ENCODE peak calls at places on chromosome 20, in ten cellular contexts. M is substantia nigra; N is HTR-8/SVneo; C is activated gamma-delta T cell treated with Interleukin-2 at 50 U/mL for 16 hours; D is EL; I is ovary; E is dorsolateral prefrontal cortex; U is activated effector memory CD4-positive, alpha-beta T cell treated with anti-CD3 and anti-CD28 coated beads, Interleukin-2, amount 50 U/mL, for 16 hours; R is A172; F is C1 segment of cervical spinal cord. H is an unnamed sample.

GRCh38 chr20:19605759-19606158 is 152.3 kb upstream of the RIN2 start:
- DNase-seq in M (no peak), N (no peak), C (no peak), D (no peak), I (no peak), E (no peak), U (no peak), R (no peak), F (no peak), H (no peak)

GRCh38 chr20:32674362-32674789 is 635 bp upstream of the C20orf203 start:
- DNase-seq in M (no peak), N (peak), C (peak), D (peak), I (no peak), E (no peak), U (peak), R (peak), F (no peak), H (no peak)

GRCh38 chr20:41594514-41595322 is 23.5 kb downstream of the CHD6 start:
- DNase-seq in M (no peak), N (no peak), C (no peak), D (no peak), I (no peak), E (no peak), U (no peak), R (no peak), F (no peak), H (no peak)

GRCh38 chr20:8089668-8090067 is 42.4 kb upstream of the PLCB1 start:
- DNase-seq in M (no peak), N (no peak), C (no peak), D (no peak), I (no peak), E (no peak), U (no peak), R (no peak), F (no peak), H (no peak)

GRCh38 chr20:63941282-63942060 is 14.7 kb downstream of the UCKL1 start:
- DNase-seq in M (no peak), N (no peak), C (peak), D (no peak), I (peak), E (no peak), U (peak), R (peak), F (no peak), H (peak)

GRCh38 chr20:38001173-38001875 is 31.9 kb downstream of the TTI1 start:
- DNase-seq in M (no peak), N (peak), C (no peak), D (peak), I (no peak), E (no peak), U (no peak), R (peak), F (no peak), H (no peak)

GRCh38 chr20:48398506-48399449 is 429.0 kb downstream of the PREX1 start:
- DNase-seq in M (no peak), N (no peak), C (no peak), D (no peak), I (no peak), E (no peak), U (no peak), R (no peak), F (no peak), H (no peak)

GRCh38 chr20:45350217-45350616 is 2.0 kb upstream of the SDC4 start:
- DNase-seq in M (no peak), N (no peak), C (no peak), D (no peak), I (no peak), E (no peak), U (no peak), R (no peak), F (no peak), H (no peak)

GRCh38 chr20:51725584-51726176 is 42.5 kb downstream of the ATP9A start:
- DNase-seq in M (no peak), N (no peak), C (no peak), D (no peak), I (no peak), E (no peak), U (no peak), R (no peak), F (no peak), H (no peak)

GRCh38 chr20:50339196-50339901 is 148.7 kb downstream of the CEBPB start:
- DNase-seq in M (no peak), N (peak), C (no peak), D (peak), I (peak), E (no peak), U (no peak), R (peak), F (no peak), H (no peak)

GRCh38 chr20:45935416-45936046 is 1.0 kb downstream of the PCIF1 start:
- DNase-seq in M (no peak), N (no peak), C (no peak), D (peak), I (no peak), E (no peak), U (no peak), R (no peak), F (no peak), H (no peak)

GRCh38 chr20:61135266-61135665 is 116.8 kb upstream of the CDH4 start:
- DNase-seq in M (no peak), N (no peak), C (no peak), D (no peak), I (no peak), E (no peak), U (no peak), R (no peak), F (no peak), H (no peak)

GRCh38 chr20:43691928-43692524 is 25.1 kb downstream of the MYBL2 start:
- DNase-seq in M (no peak), N (peak), C (peak), D (peak), I (no peak), E (no peak), U (peak), R (peak), F (no peak), H (no peak)

GRCh38 chr20:45306431-45306982 is at the start of gene RBPJL:
- DNase-seq in M (no peak), N (no peak), C (peak), D (no peak), I (no peak), E (no peak), U (peak), R (no peak), F (no peak), H (no peak)

GRCh38 chr20:11261533-11262000 is 587.8 kb upstream of the JAG1 start:
- DNase-seq in M (no peak), N (peak), C (no peak), D (peak), I (no peak), E (no peak), U (no peak), R (peak), F (no peak), H (no peak)

GRCh38 chr20:2799688-2800589 is 488 bp downstream of the CPXM1 start:
- DNase-seq in M (no peak), N (no peak), C (no peak), D (no peak), I (no peak), E (no peak), U (no peak), R (no peak), F (no peak), H (no peak)

GRCh38 chr20:37901280-37901666 is 1.7 kb upstream of the VSTM2L start:
- DNase-seq in M (no peak), N (no peak), C (no peak), D (no peak), I (no peak), E (no peak), U (no peak), R (no peak), F (no peak), H (no peak)

GRCh38 chr20:47181056-47181862 is 175.2 kb downstream of the ZMYND8 start:
- DNase-seq in M (no peak), N (peak), C (no peak), D (peak), I (no peak), E (no peak), U (no peak), R (peak), F (no peak), H (no peak)

GRCh38 chr20:43681991-43682410 is 15.1 kb downstream of the MYBL2 start:
- DNase-seq in M (no peak), N (no peak), C (no peak), D (no peak), I (no peak), E (peak), U (no peak), R (no peak), F (no peak), H (no peak)

GRCh38 chr20:6698723-6699122 is 68.8 kb upstream of the BMP2 start:
- DNase-seq in M (no peak), N (no peak), C (no peak), D (no peak), I (no peak), E (no peak), U (no peak), R (no peak), F (no peak), H (no peak)

GRCh38 chr20:48791014-48791413 is 36.8 kb downstream of the PREX1 start:
- DNase-seq in M (no peak), N (no peak), C (no peak), D (no peak), I (no peak), E (no peak), U (no peak), R (no peak), F (no peak), H (no peak)

GRCh38 chr20:33441142-33441955 is 2.2 kb downstream of the SNTA1 start:
- DNase-seq in M (no peak), N (no peak), C (no peak), D (no peak), I (no peak), E (no peak), U (no peak), R (no peak), F (no peak), H (no peak)

GRCh38 chr20:615494-615893 is 5.4 kb upstream of the TCF15 start:
- DNase-seq in M (no peak), N (no peak), C (no peak), D (no peak), I (no peak), E (no peak), U (no peak), R (no peak), F (no peak), H (no peak)

GRCh38 chr20:4043329-4043728 is 28.0 kb upstream of the RNF24 start:
- DNase-seq in M (no peak), N (no peak), C (no peak), D (no peak), I (no peak), E (no peak), U (no peak), R (no peak), F (no peak), H (no peak)

GRCh38 chr20:4730782-4731181 is 9.1 kb downstream of the PRND start:
- DNase-seq in M (no peak), N (no peak), C (no peak), D (no peak), I (no peak), E (no peak), U (no peak), R (no peak), F (no peak), H (no peak)

GRCh38 chr20:53296451-53297153 is 297.0 kb downstream of the ZNF217 start:
- DNase-seq in M (no peak), N (no peak), C (no peak), D (no peak), I (no peak), E (no peak), U (no peak), R (no peak), F (no peak), H (no peak)

GRCh38 chr20:26218301-26218700 is 521.6 kb upstream of the ZNF337 start:
- DNase-seq in M (no peak), N (no peak), C (no peak), D (peak), I (no peak), E (no peak), U (no peak), R (no peak), F (no peak), H (no peak)

GRCh38 chr20:35506179-35506578 is 23.3 kb downstream of the C20orf173 start:
- DNase-seq in M (no peak), N (no peak), C (no peak), D (no peak), I (no peak), E (no peak), U (no peak), R (no peak), F (no peak), H (no peak)

H was measured in ureter.